ENCODE peak calls at places on chromosomes 4 and X, in ten cellular contexts. G, Q, J, H, D, X, N, K, E and A are unnamed samples. For H3K9me3 and H3K4me1, the result is how much of the 10 kb centered on the place peaks cover.

GRCh38 chr4:138775890-138776289 is 239.7 kb upstream of the NOCT start:
- DNase-seq in G (peak), Q (no peak), J (no peak), H (no peak), D (no peak), X (no peak), N (no peak), K (no peak), E (no peak), A (no peak)

GRCh38 chrX:2863646-2864045 is 34.9 kb downstream of the GYG2 start:
- DNase-seq in G (peak), Q (no peak), J (peak), H (no peak), D (no peak), X (no peak), N (no peak), K (no peak), E (peak), A (no peak)

GRCh38 chr4:190018201-190018920 is 8.7 kb downstream of the FRG2 start:
- DNase-seq in G (no peak), Q (peak), J (no peak), H (no peak), D (no peak), X (no peak), N (no peak), K (no peak), E (no peak), A (no peak)

GRCh38 chrX:152869972-152870371 is 27.9 kb upstream of the ZNF185 start:
- DNase-seq in G (no peak), Q (no peak), J (no peak), H (no peak), D (no peak), X (no peak), N (no peak), K (no peak), E (no peak), A (no peak)

GRCh38 chrX:72045141-72045540 is 86.6 kb downstream of the RTL5 start:
- DNase-seq in G (peak), Q (no peak), J (peak), H (no peak), D (no peak), X (no peak), N (no peak), K (no peak), E (peak), A (no peak)

GRCh38 chr4:178953447-178954120 is 1511.3 kb upstream of the AGA start:
- DNase-seq in G (no peak), Q (no peak), J (no peak), H (no peak), D (no peak), X (no peak), N (no peak), K (peak), E (no peak), A (no peak)

GRCh38 chr4:54687887-54688841 is 30.4 kb downstream of the KIT start:
- DNase-seq in G (no peak), Q (no peak), J (no peak), H (no peak), D (no peak), X (no peak), N (no peak), K (no peak), E (peak), A (no peak)

GRCh38 chr4:107747748-107748486 is 27.9 kb upstream of the PAPSS1 start:
- DNase-seq in G (no peak), Q (no peak), J (no peak), H (no peak), D (no peak), X (no peak), N (no peak), K (no peak), E (no peak), A (no peak)

GRCh38 chr4:18075823-18076433 is 54.4 kb upstream of the LCORL start:
- DNase-seq in G (peak), Q (peak), J (peak), H (no peak), D (peak), X (peak), N (no peak), K (no peak), E (no peak), A (peak)

GRCh38 chrX:12891167-12891566 is 15.3 kb upstream of the TLR8 start:
- DNase-seq in G (no peak), Q (no peak), J (no peak), H (no peak), D (no peak), X (no peak), N (no peak), K (no peak), E (no peak), A (no peak)

GRCh38 chr4:101155368-101155767 is 192.0 kb downstream of the PPP3CA start:
- DNase-seq in G (peak), Q (no peak), J (no peak), H (no peak), D (no peak), X (no peak), N (no peak), K (no peak), E (peak), A (no peak)

GRCh38 chr4:48939785-48940184 is 33.2 kb upstream of the OCIAD2 start:
- DNase-seq in G (no peak), Q (no peak), J (no peak), H (no peak), D (no peak), X (no peak), N (no peak), K (peak), E (peak), A (no peak)

GRCh38 chr4:160810415-160810814 is 1353.4 kb downstream of the FSTL5 start:
- DNase-seq in G (no peak), Q (no peak), J (no peak), H (no peak), D (no peak), X (no peak), N (no peak), K (no peak), E (no peak), A (no peak)

GRCh38 chrX:45954026-45954425 is 591.2 kb downstream of the ZNF674 start:
- DNase-seq in G (no peak), Q (no peak), J (no peak), H (no peak), D (no peak), X (no peak), N (no peak), K (no peak), E (peak), A (no peak)

GRCh38 chrX:50858548-50858947 is 44.6 kb upstream of the SHROOM4 start:
- DNase-seq in G (no peak), Q (no peak), J (no peak), H (no peak), D (no peak), X (no peak), N (no peak), K (no peak), E (no peak), A (no peak)

GRCh38 chr4:73429118-73429517 is 6.9 kb upstream of the AFP start:
- DNase-seq in G (no peak), Q (no peak), J (no peak), H (no peak), D (no peak), X (no peak), N (no peak), K (no peak), E (no peak), A (no peak)

GRCh38 chr4:4821577-4821976 is 37.9 kb upstream of the MSX1 start:
- DNase-seq in G (no peak), Q (no peak), J (no peak), H (no peak), D (no peak), X (no peak), N (no peak), K (no peak), E (no peak), A (no peak)
- H3K9me3 ChIP-seq in G (under half), Q (under half), J (under half), H (under half), D (under half), X (under half), N (under half), K (under half), E (under half), A (under half)

DNA sequence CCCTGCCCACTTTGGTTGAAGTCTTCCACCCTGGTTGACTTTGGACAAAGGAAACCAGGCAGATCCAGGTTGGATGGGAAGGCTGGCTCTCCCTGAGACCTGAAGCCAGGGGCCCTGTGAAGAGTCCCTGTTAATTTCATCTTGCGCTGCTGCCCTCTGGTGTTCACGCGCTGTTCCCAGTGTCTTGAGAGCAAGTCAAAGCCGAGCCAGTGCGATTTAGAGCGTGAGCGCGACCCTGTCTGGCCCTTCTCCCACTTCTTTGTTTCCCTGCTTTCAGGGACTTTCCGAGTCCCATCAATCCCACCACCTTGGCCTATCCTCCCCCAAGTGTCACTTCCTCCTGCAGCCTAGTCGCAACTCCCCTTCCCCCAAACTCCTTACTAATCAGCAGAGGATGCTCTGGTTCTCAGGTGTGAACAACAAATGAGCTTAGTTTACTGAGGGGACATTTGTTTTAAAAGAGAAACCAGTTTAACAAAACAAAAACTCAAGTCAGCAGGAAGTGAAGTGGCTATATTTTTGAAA is 25.8 kb upstream of the CHRNA9 start:
- DNase-seq in G (peak), Q (peak), J (peak), H (peak), D (peak), X (peak), N (peak), K (peak), E (peak), A (peak)
- H3K4me1 ChIP-seq in G (under half), Q (under half), J (under half), H (under half), D (under half), X (under half), N (under half), K (under half), E (under half), A (under half)

GRCh38 chr4:3765271-3766206 is 646 bp upstream of the ADRA2C start:
- DNase-seq in G (peak), Q (no peak), J (peak), H (no peak), D (peak), X (no peak), N (no peak), K (no peak), E (peak), A (peak)
- TF ChIP-seq CTCF in G (peak), Q (no peak), J (peak), H (no peak), D (no peak), X (no peak), N (no peak), K (peak), E (no peak), A (peak)

DNA sequence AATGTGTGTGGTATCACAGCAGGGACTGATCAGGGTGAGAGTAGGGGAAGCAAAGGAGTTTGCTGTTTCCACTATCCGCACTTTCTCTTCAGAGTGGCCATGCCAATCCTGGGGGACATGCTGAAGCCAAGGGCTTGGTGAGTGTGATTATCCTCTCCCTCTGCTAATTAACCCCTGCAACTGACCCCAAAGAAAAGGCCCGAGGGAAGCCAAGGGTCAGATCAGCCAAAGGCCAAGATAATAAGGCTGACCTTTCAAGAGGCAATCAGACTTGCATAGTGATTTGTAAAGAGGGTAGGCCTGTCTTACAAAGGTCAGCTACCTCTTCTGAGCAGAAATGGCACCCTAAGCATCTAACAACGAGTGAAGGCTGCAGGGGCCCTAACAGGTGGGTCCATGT is 420.5 kb upstream of the CPEB2 start:
- DNase-seq in G (peak), Q (no peak), J (no peak), H (no peak), D (no peak), X (no peak), N (no peak), K (no peak), E (no peak), A (no peak)
- H3K9me3 ChIP-seq in G (under half), Q (under half), J (under half), H (under half), D (under half), X (under half), N (under half), K (under half), E (under half), A (under half)

DNA sequence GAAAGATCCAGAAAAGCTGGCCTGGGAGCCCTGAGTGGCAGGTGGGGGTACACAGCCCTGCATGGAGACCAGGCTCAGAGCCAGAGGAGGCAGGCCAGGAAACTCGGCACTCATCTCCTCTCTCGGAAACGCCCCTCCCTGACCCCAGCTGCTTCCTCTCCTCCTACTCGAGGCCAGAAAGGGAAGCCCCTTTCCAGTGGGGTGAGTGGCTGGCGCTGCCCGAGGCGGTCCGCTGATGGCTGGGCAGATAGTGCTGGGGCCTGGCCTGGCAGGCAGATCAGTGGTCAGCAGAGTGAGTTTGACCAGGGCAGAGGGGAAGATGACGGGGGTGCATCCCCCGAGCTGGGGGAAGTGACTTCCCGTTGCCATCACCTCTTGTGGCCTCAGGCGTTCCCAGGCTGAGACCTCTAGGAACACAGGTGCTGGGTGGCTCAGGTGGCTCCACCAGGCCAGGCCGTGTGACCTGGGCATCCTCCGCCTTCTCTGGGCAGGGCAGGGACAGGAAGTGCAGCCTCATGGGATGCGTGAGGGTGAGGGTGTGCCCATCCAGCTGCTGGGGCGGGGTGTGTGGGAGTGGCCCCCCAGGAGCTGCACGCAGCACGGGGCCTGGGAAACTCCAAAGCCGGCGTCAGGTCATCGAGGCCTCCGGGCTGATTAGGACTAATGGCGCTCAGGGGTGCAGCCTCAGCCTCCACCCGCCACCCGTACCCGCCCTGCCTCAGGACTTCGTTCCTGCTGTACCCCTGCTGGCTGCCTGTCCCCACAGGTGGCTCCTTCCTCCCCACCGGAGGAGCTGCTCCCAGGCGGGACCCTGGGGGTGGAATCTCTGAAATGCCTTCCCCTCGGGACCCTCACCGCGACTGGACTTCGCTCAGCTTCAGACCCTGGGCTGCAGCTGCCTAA is 5.8 kb downstream of the SH3BP2 start:
- DNase-seq in G (peak), Q (peak), J (no peak), H (peak), D (peak), X (peak), N (peak), K (peak), E (no peak), A (peak)
- H3K4me1 ChIP-seq in G (under half), Q (half or more), J (under half), H (half or more), D (half or more), X (half or more), N (under half), K (half or more), E (under half), A (half or more)

GRCh38 chr4:128295255-128295654 is 7.6 kb upstream of the PGRMC2 start:
- DNase-seq in G (no peak), Q (no peak), J (peak), H (no peak), D (no peak), X (no peak), N (no peak), K (no peak), E (no peak), A (no peak)

GRCh38 chr4:128298129-128298758 is 10.6 kb upstream of the PGRMC2 start:
- DNase-seq in G (no peak), Q (no peak), J (no peak), H (no peak), D (peak), X (no peak), N (no peak), K (no peak), E (no peak), A (no peak)

GRCh38 chr4:128299848-128300247 is 12.2 kb upstream of the PGRMC2 start:
- DNase-seq in G (no peak), Q (no peak), J (no peak), H (no peak), D (no peak), X (no peak), N (no peak), K (no peak), E (peak), A (no peak)

GRCh38 chr4:128301979-128302378 is 14.4 kb upstream of the PGRMC2 start:
- DNase-seq in G (no peak), Q (no peak), J (no peak), H (no peak), D (no peak), X (no peak), N (no peak), K (no peak), E (no peak), A (no peak)

GRCh38 chr4:128298852-128299251 is 11.2 kb upstream of the PGRMC2 start:
- DNase-seq in G (no peak), Q (no peak), J (no peak), H (no peak), D (no peak), X (no peak), N (no peak), K (no peak), E (no peak), A (no peak)
- TF ChIP-seq CTCF in G (no peak), Q (no peak), J (peak), H (no peak), D (no peak), X (no peak), N (no peak), K (no peak), E (no peak), A (no peak)

GRCh38 chr4:11149612-11150259 is 279.0 kb downstream of the HS3ST1 start:
- DNase-seq in G (no peak), Q (no peak), J (peak), H (no peak), D (no peak), X (no peak), N (no peak), K (no peak), E (no peak), A (no peak)

GRCh38 chr4:11151500-11151899 is 277.2 kb downstream of the HS3ST1 start:
- DNase-seq in G (no peak), Q (no peak), J (no peak), H (no peak), D (no peak), X (no peak), N (no peak), K (no peak), E (no peak), A (no peak)

GRCh38 chr4:11152684-11153083 is 276.0 kb downstream of the HS3ST1 start:
- DNase-seq in G (no peak), Q (no peak), J (no peak), H (no peak), D (no peak), X (no peak), N (no peak), K (no peak), E (no peak), A (no peak)
- H3K9me3 ChIP-seq in G (under half), Q (under half), J (under half), H (under half), D (under half), X (under half), N (under half), K (under half), E (under half), A (under half)

GRCh38 chrX:39121903-39122302 is 320.6 kb downstream of the MID1IP1 start:
- DNase-seq in G (no peak), Q (no peak), J (no peak), H (no peak), D (no peak), X (no peak), N (no peak), K (no peak), E (no peak), A (no peak)
- H3K4me1 ChIP-seq in G (under half), Q (under half), J (under half), H (under half), D (under half), X (under half), N (under half), K (under half), E (under half), A (under half)

GRCh38 chr4:76751612-76752343 is 146.2 kb downstream of the SOWAHB start:
- DNase-seq in G (no peak), Q (no peak), J (no peak), H (no peak), D (no peak), X (no peak), N (no peak), K (no peak), E (no peak), A (no peak)

GRCh38 chr4:76750716-76751115 is 147.2 kb downstream of the SOWAHB start:
- DNase-seq in G (no peak), Q (no peak), J (no peak), H (no peak), D (no peak), X (no peak), N (no peak), K (no peak), E (no peak), A (no peak)

GRCh38 chr4:76749361-76749760 is 148.6 kb downstream of the SOWAHB start:
- DNase-seq in G (no peak), Q (no peak), J (no peak), H (no peak), D (no peak), X (no peak), N (no peak), K (no peak), E (no peak), A (no peak)

GRCh38 chr4:76747613-76748012 is 150.3 kb downstream of the SOWAHB start:
- DNase-seq in G (no peak), Q (no peak), J (no peak), H (no peak), D (no peak), X (no peak), N (no peak), K (no peak), E (peak), A (no peak)

DNA sequence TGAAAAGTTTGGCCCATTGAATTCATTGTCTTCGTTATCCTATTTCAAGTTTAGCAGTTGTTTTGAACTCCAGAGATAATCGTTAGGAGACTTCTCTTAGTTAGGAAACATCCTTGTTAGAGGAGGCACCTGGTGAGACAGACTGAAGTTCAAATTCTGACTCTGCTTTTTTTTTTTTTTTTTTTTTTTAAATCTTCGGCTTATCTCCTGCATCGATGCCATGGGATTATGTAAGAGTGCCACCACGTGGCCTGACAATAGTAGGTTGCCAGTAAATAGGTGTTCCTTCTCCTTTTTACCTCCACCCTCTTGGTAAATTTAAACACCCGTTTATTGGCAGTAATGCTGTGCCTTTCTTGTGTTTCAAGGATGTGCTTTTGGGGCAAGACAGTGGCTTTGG is 149.3 kb downstream of the SOWAHB start:
- DNase-seq in G (peak), Q (no peak), J (peak), H (no peak), D (peak), X (no peak), N (no peak), K (no peak), E (no peak), A (no peak)
- TF ChIP-seq CTCF in G (peak), Q (no peak), J (peak), H (peak), D (no peak), X (no peak), N (peak), K (peak), E (peak), A (no peak)

GRCh38 chr4:7571001-7571400 is 136.3 kb upstream of the PSAPL1 start:
- DNase-seq in G (no peak), Q (no peak), J (no peak), H (no peak), D (no peak), X (no peak), N (no peak), K (no peak), E (no peak), A (no peak)
- H3K9me3 ChIP-seq in G (under half), Q (under half), J (under half), H (under half), D (under half), X (under half), N (under half), K (under half), E (under half), A (under half)